ENCODE peak calls at places on chromosomes 16 and 17, in eight cellular contexts. S, Y, V, C, T, O, X and K are unnamed samples.

GRCh38 chr16:68802190-68802589 is 41.1 kb upstream of the TANGO6 start:
- DNase-seq in S (no peak), Y (peak), V (no peak), C (peak), T (peak), O (no peak), X (peak), K (no peak)

GRCh38 chr16:79018952-79019506 is 581.5 kb downstream of the MAF start:
- DNase-seq in S (no peak), Y (no peak), V (no peak), C (no peak), T (no peak), O (no peak), X (no peak), K (no peak)

GRCh38 chr16:12057276-12057675 is 80.7 kb downstream of the SNX29 start:
- DNase-seq in S (no peak), Y (no peak), V (no peak), C (peak), T (peak), O (peak), X (no peak), K (no peak)

GRCh38 chr17:71703701-71704100 is 417.1 kb upstream of the SOX9 start:
- DNase-seq in S (no peak), Y (no peak), V (no peak), C (no peak), T (no peak), O (no peak), X (no peak), K (no peak)

GRCh38 chr17:13000561-13000960 is 17.3 kb downstream of the ELAC2 start:
- DNase-seq in S (no peak), Y (no peak), V (no peak), C (no peak), T (no peak), O (no peak), X (no peak), K (no peak)

GRCh38 chr16:57257455-57258070 is 12.5 kb downstream of the ARL2BP start:
- DNase-seq in S (no peak), Y (no peak), V (no peak), C (no peak), T (no peak), O (no peak), X (no peak), K (no peak)

GRCh38 chr17:1577186-1577585 is 14.6 kb upstream of the PITPNA start:
- DNase-seq in S (peak), Y (peak), V (no peak), C (peak), T (peak), O (peak), X (no peak), K (no peak)

GRCh38 chr16:2190659-2191445 is 5.6 kb downstream of the CASKIN1 start:
- DNase-seq in S (no peak), Y (no peak), V (no peak), C (no peak), T (no peak), O (no peak), X (no peak), K (no peak)

GRCh38 chr16:86292942-86293341 is 217.4 kb upstream of the FOXF1 start:
- DNase-seq in S (no peak), Y (no peak), V (no peak), C (no peak), T (no peak), O (no peak), X (no peak), K (no peak)

GRCh38 chr17:1078831-1079561 is 82.1 kb downstream of the TIMM22 start:
- DNase-seq in S (peak), Y (no peak), V (peak), C (no peak), T (no peak), O (peak), X (no peak), K (no peak)

GRCh38 chr16:81127051-81127450 is 30.9 kb upstream of the GCSH start:
- DNase-seq in S (no peak), Y (peak), V (no peak), C (no peak), T (peak), O (no peak), X (peak), K (no peak)

GRCh38 chr16:70544548-70544947 is 20.9 kb downstream of the SF3B3 start:
- DNase-seq in S (no peak), Y (no peak), V (no peak), C (no peak), T (no peak), O (no peak), X (no peak), K (no peak)

GRCh38 chr16:65767125-65767524 is 599.4 kb upstream of the CDH5 start:
- DNase-seq in S (no peak), Y (no peak), V (peak), C (no peak), T (no peak), O (no peak), X (no peak), K (no peak)

GRCh38 chr17:34075076-34075475 is 180.0 kb upstream of the CCL2 start:
- DNase-seq in S (no peak), Y (no peak), V (no peak), C (no peak), T (no peak), O (no peak), X (no peak), K (no peak)

GRCh38 chr17:73336613-73337400 is 25.0 kb upstream of the CDC42EP4 start:
- DNase-seq in S (no peak), Y (no peak), V (no peak), C (no peak), T (no peak), O (no peak), X (no peak), K (no peak)

GRCh38 chr17:13311301-13311700 is 290.4 kb downstream of the HS3ST3A1 start:
- DNase-seq in S (no peak), Y (peak), V (no peak), C (no peak), T (peak), O (peak), X (no peak), K (no peak)

GRCh38 chr17:43839670-43840101 is 6.7 kb upstream of the MPP3 start:
- DNase-seq in S (no peak), Y (peak), V (no peak), C (no peak), T (no peak), O (no peak), X (peak), K (no peak)

GRCh38 chr16:86398201-86398600 is 112.1 kb upstream of the FOXF1 start:
- DNase-seq in S (no peak), Y (no peak), V (no peak), C (no peak), T (no peak), O (no peak), X (no peak), K (no peak)

GRCh38 chr17:72465191-72466024 is 344.6 kb downstream of the SOX9 start:
- DNase-seq in S (peak), Y (peak), V (no peak), C (peak), T (peak), O (peak), X (peak), K (peak)

GRCh38 chr16:68070811-68071546 is 14.2 kb upstream of the NFATC3 start:
- DNase-seq in S (no peak), Y (no peak), V (no peak), C (no peak), T (no peak), O (no peak), X (no peak), K (no peak)

GRCh38 chr16:23506606-23506994 is 3.7 kb downstream of the GGA2 start:
- DNase-seq in S (no peak), Y (no peak), V (no peak), C (no peak), T (no peak), O (no peak), X (no peak), K (no peak)

GRCh38 chr16:24986512-24987303 is 28.5 kb downstream of the ARHGAP17 start:
- DNase-seq in S (peak), Y (no peak), V (no peak), C (peak), T (peak), O (peak), X (peak), K (no peak)

GRCh38 chr16:87387942-87388817 is 4.0 kb upstream of the MAP1LC3B start:
- DNase-seq in S (peak), Y (peak), V (peak), C (peak), T (peak), O (peak), X (peak), K (peak)

GRCh38 chr17:81329279-81329926 is 34.3 kb upstream of the SLC38A10 start:
- DNase-seq in S (no peak), Y (peak), V (peak), C (peak), T (peak), O (peak), X (peak), K (no peak)

GRCh38 chr17:81695801-81696200 is 7.4 kb upstream of the MRPL12 start:
- DNase-seq in S (no peak), Y (no peak), V (no peak), C (no peak), T (no peak), O (no peak), X (no peak), K (no peak)

GRCh38 chr16:88315543-88316105 is 67.1 kb upstream of the ZNF469 start:
- DNase-seq in S (no peak), Y (no peak), V (no peak), C (peak), T (peak), O (peak), X (peak), K (no peak)

GRCh38 chr16:56102159-56102798 is 89.0 kb upstream of the GNAO1 start:
- DNase-seq in S (peak), Y (no peak), V (peak), C (peak), T (peak), O (peak), X (no peak), K (no peak)

GRCh38 chr17:49970498-49970897 is 1.5 kb downstream of the DLX4 start:
- DNase-seq in S (no peak), Y (no peak), V (no peak), C (no peak), T (no peak), O (no peak), X (no peak), K (no peak)

GRCh38 chr17:49972486-49973270 is 3.7 kb downstream of the DLX4 start:
- DNase-seq in S (no peak), Y (no peak), V (peak), C (no peak), T (peak), O (no peak), X (no peak), K (no peak)

GRCh38 chr17:49971199-49971847 is 2.3 kb downstream of the DLX4 start:
- DNase-seq in S (no peak), Y (no peak), V (no peak), C (no peak), T (no peak), O (no peak), X (no peak), K (no peak)

GRCh38 chr17:49973271-49973615 is 4.3 kb downstream of the DLX4 start:
- DNase-seq in S (no peak), Y (no peak), V (no peak), C (no peak), T (no peak), O (no peak), X (no peak), K (no peak)

GRCh38 chr17:49971848-49972485 is 3.0 kb downstream of the DLX4 start:
- DNase-seq in S (no peak), Y (no peak), V (peak), C (peak), T (peak), O (no peak), X (no peak), K (no peak)
- TF ChIP-seq EZH2 in S (peak), Y (peak), V (peak), C (peak), T (peak), O (peak), X (no peak), K (no peak)

DNA sequence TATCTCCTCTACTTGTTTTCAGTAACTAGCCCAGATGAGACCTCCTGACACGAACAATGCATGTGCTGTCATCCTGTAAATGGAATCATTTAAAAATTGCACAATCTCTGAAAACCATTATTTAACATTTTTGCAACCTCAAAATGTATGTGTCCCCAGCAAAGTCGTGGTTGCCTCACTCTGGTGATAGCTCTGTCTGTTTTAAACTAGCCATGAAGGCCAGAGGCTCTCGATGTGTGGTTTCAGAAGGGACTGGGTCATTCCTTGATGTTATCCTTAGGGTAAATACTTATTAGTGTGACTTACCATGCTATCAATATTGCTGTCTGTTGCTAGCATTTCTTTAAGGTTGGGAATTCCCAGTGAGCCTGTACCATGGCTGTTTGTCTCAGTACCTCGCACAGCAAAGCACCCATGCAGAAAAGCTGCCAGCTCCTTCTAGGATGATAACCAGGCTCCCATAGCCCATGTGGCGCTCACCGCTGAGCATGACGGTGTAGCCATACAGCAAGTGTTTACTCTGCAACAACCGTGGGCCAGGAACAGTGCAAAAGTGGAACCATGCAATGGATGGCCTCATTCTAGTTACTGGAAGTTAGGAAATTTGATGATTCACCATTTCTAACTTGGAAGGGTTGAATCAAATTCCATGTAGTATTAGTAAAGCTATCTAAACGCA is 2.9 kb upstream of the PGS1 start:
- DNase-seq in S (no peak), Y (peak), V (no peak), C (peak), T (peak), O (peak), X (peak), K (no peak)
- H3K4me3 ChIP-seq in S (no peak), Y (no peak), V (no peak), C (no peak), T (peak), O (no peak), X (no peak), K (no peak)

GRCh38 chr17:61398721-61399130 is 917 bp upstream of the TBX2 start:
- DNase-seq in S (no peak), Y (no peak), V (peak), C (no peak), T (peak), O (peak), X (no peak), K (no peak)
- TF ChIP-seq EZH2 in S (peak), Y (peak), V (no peak), C (no peak), T (no peak), O (no peak), X (no peak), K (no peak)

DNA sequence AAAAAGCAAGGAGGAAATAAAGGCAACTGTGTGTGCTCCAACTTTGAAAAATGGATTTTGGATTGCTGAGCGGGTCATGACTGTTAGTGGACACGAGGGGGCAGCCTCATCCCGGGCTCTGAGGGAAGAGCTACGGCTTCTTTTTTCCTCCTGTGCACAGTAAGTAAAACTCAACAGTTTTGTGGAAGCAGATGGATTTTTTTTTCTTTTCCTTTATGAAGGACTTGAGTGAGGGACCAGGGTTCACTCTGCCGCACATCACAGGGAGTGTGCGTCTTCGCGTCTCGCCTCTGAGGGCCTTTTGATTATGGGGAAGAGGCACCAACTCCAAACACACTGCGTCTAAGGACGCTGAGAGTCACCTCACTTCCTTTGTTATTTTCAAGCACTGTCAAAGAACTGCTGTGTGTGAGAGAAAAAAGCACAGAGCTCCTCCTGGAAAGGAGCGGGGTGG is 80.3 kb upstream of the GOT2 start:
- DNase-seq in S (peak), Y (peak), V (peak), C (peak), T (peak), O (peak), X (no peak), K (no peak)
- H3K4me3 ChIP-seq in S (peak), Y (peak), V (peak), C (no peak), T (peak), O (peak), X (no peak), K (no peak)

GRCh38 chr17:49879505-49879904 is 31.6 kb upstream of the TAC4 start:
- DNase-seq in S (no peak), Y (no peak), V (no peak), C (no peak), T (no peak), O (no peak), X (no peak), K (no peak)

GRCh38 chr17:49878931-49879330 is 31.1 kb upstream of the TAC4 start:
- DNase-seq in S (no peak), Y (no peak), V (no peak), C (no peak), T (no peak), O (no peak), X (no peak), K (no peak)

GRCh38 chr17:49882434-49882833 is 34.6 kb upstream of the TAC4 start:
- DNase-seq in S (no peak), Y (no peak), V (no peak), C (no peak), T (no peak), O (no peak), X (no peak), K (no peak)

GRCh38 chr17:49881054-49881402 is 33.2 kb upstream of the TAC4 start:
- DNase-seq in S (no peak), Y (no peak), V (peak), C (no peak), T (no peak), O (no peak), X (no peak), K (no peak)

GRCh38 chr17:49880291-49881053 is 32.6 kb upstream of the TAC4 start:
- DNase-seq in S (peak), Y (peak), V (peak), C (peak), T (peak), O (peak), X (peak), K (no peak)
- TF ChIP-seq EZH2 in S (no peak), Y (no peak), V (peak), C (no peak), T (no peak), O (no peak), X (no peak), K (no peak)

GRCh38 chr16:30397056-30397455 is 1.8 kb downstream of the ZNF48 start:
- DNase-seq in S (no peak), Y (no peak), V (no peak), C (no peak), T (no peak), O (no peak), X (no peak), K (no peak)
- H3K4me3 ChIP-seq in S (no peak), Y (no peak), V (no peak), C (no peak), T (no peak), O (no peak), X (peak), K (no peak)

GRCh38 chr17:39224778-39225307 is 902 bp downstream of the STAC2 start:
- DNase-seq in S (no peak), Y (no peak), V (peak), C (no peak), T (no peak), O (no peak), X (no peak), K (no peak)

GRCh38 chr17:39227364-39227919 is 1.7 kb upstream of the STAC2 start:
- DNase-seq in S (no peak), Y (no peak), V (no peak), C (no peak), T (no peak), O (no peak), X (no peak), K (no peak)

GRCh38 chr17:39225974-39226683 is 384 bp upstream of the STAC2 start:
- DNase-seq in S (peak), Y (no peak), V (peak), C (peak), T (peak), O (peak), X (no peak), K (no peak)

GRCh38 chr17:39223907-39224777 is 1.6 kb downstream of the STAC2 start:
- DNase-seq in S (no peak), Y (no peak), V (no peak), C (no peak), T (no peak), O (no peak), X (no peak), K (no peak)

DNA sequence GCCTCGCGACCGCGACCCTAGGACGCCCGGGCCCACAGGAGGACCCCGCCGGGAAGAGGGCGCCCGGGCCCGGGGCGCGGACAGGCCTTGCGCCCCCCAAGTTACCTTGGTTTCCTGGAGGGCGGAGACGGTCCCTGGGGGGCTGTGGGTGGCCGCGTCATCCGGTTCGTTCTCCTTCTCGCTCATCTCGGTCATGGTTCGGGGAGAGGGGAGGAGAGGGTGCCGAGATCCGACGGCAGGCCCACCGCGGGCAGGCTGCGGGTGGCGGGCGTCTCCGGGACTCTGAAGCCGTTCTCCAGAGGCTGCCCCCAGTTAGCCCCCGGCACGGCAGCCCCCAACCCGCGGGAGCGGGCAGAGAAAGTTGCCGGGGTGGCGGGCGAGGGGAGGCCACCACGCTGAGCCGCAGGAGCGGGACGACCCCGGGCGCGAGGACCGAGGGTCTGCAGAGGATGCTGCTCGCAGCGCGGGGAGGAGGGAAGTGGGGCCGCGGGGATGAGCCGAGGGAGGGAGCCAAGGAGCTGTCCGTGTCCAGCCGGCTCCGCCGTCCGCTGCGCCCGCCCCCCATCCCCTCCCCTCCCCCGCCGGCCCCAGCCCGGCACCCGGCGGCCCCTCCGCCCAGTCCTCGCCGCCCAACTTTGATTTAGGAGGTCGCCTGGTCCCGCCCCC is at the start of gene STAC2:
- DNase-seq in S (no peak), Y (no peak), V (no peak), C (no peak), T (peak), O (no peak), X (no peak), K (no peak)
- TF ChIP-seq EZH2 in S (no peak), Y (no peak), V (peak), C (peak), T (peak), O (peak), X (no peak), K (no peak)

DNA sequence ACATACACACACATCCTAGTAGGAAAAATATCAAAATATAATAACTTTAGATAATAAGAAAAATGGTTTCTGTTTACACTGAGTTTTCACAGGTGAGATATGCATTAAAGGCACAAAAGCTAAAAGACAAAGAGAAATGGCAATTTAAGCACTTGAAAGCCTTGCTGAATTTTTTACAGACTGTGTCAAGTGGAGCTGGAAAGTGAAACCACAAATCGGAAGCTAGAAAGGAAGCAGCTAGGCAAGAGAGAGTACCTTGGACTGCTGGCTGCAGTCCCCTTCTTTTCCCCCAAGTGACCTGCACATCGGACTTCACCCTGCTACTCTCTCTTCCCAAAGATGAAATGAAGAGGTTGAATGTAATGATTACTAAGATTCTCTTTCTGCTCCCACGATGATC is 135.1 kb downstream of the CDH13 start:
- DNase-seq in S (no peak), Y (peak), V (no peak), C (no peak), T (peak), O (peak), X (peak), K (no peak)
- H3K4me3 ChIP-seq in S (no peak), Y (peak), V (no peak), C (no peak), T (peak), O (no peak), X (no peak), K (no peak)

GRCh38 chr17:44970136-44970737 is 2.1 kb upstream of the C1QL1 start:
- DNase-seq in S (peak), Y (no peak), V (peak), C (peak), T (peak), O (no peak), X (no peak), K (no peak)
- TF ChIP-seq EZH2 in S (no peak), Y (no peak), V (no peak), C (peak), T (no peak), O (no peak), X (no peak), K (no peak)